ENCODE peak calls at places on chromosomes 13 and 19, in five cellular contexts. X, H, U, G and W are unnamed samples.
A peak's percentile ranks its signal among the peaks of the same experiment; 100 is the strongest.

GRCh38 chr13:95571941-95572340 is 19.4 kb downstream of the CLDN10 start:
- DNase-seq in U (no peak), G (peak; percentile 56), X (no peak), H (no peak), W (no peak)

GRCh38 chr13:77516342-77516789 is 19.1 kb upstream of the SCEL start:
- DNase-seq in U (no peak), G (no peak), X (no peak), H (no peak), W (no peak)

GRCh38 chr19:39474139-39474620 is 6.5 kb upstream of the TIMM50 start:
- DNase-seq in X (peak; percentile 52), G (peak; percentile 77), H (peak; percentile 57), U (peak; percentile 83), W (no peak)

GRCh38 chr13:95552539-95553270 is at the start of gene CLDN10:
- DNase-seq in H (no peak), G (peak; percentile 87), X (no peak), U (no peak), W (no peak)

GRCh38 chr13:44068737-44069136 is 189.0 kb downstream of the LACC1 start:
- DNase-seq in U (no peak), H (no peak), X (no peak), G (no peak), W (peak; percentile 79)

GRCh38 chr19:38665950-38666661 is 18.7 kb downstream of the ACTN4 start:
- DNase-seq in X (no peak), G (peak; percentile 85), U (no peak), H (no peak), W (peak; percentile 69)

GRCh38 chr13:82356667-82357066 is 1525.6 kb downstream of the SLITRK1 start:
- DNase-seq in H (no peak), X (no peak), G (peak; percentile 4), U (no peak), W (no peak)

GRCh38 chr19:48169585-48169973 is 565 bp downstream of the LIG1 start:
- DNase-seq in H (peak; percentile 83), G (peak; percentile 87), X (peak; percentile 91), U (peak; percentile 92), W (peak; percentile 86)

GRCh38 chr19:4811328-4812131 is 20.0 kb downstream of the TICAM1 start:
- DNase-seq in U (peak; percentile 92), H (peak; percentile 70), X (peak; percentile 92), G (peak; percentile 72), W (peak; percentile 75)

GRCh38 chr19:12638611-12639182 is 27.8 kb downstream of the MAN2B1 start:
- DNase-seq in H (no peak), U (no peak), G (no peak), X (no peak), W (no peak)

GRCh38 chr19:55245236-55245904 is 13.4 kb downstream of the PPP6R1 start:
- DNase-seq in G (no peak), H (no peak), U (no peak), X (no peak), W (no peak)

GRCh38 chr19:42254850-42255765 is at the start of gene ERF:
- DNase-seq in U (peak; percentile 96), G (peak; percentile 98), H (peak; percentile 92), X (peak; percentile 96), W (peak; percentile 93)

GRCh38 chr19:11814707-11815050 is 606 bp downstream of the ZNF440 start:
- DNase-seq in X (no peak), H (no peak), U (peak; percentile 54), G (peak; percentile 37), W (peak; percentile 6)

GRCh38 chr13:43494206-43494605 is 292.6 kb downstream of the ENOX1 start:
- DNase-seq in G (no peak), H (no peak), X (no peak), U (no peak), W (no peak)

GRCh38 chr13:45218689-45219088 is 17.8 kb upstream of the KCTD4 start:
- DNase-seq in U (no peak), G (no peak), H (no peak), X (no peak), W (no peak)

GRCh38 chr19:55311797-55312196 is 13.3 kb downstream of the TMEM150B start:
- DNase-seq in H (no peak), G (no peak), X (no peak), U (no peak), W (no peak)

GRCh38 chr13:107867701-107868661 is 347.4 kb downstream of the LIG4 start:
- DNase-seq in X (peak; percentile 35), U (no peak), G (peak; percentile 83), H (no peak), W (peak; percentile 29)

GRCh38 chr19:46303702-46304397 is 7.0 kb downstream of the HIF3A start:
- DNase-seq in X (peak; percentile 97), H (no peak), G (peak; percentile 96), U (no peak), W (peak; percentile 82)

GRCh38 chr19:49506575-49507105 is 5.8 kb upstream of the FCGRT start:
- DNase-seq in U (peak; percentile 95), G (peak; percentile 79), X (peak; percentile 76), H (peak; percentile 72), W (peak; percentile 70)

GRCh38 chr19:29524201-29524911 is 1.4 kb upstream of the VSTM2B start:
- DNase-seq in X (no peak), H (no peak), G (peak; percentile 74), U (no peak), W (no peak)

GRCh38 chr19:31338069-31338767 is 11.0 kb downstream of the TSHZ3 start:
- DNase-seq in H (no peak), U (peak; percentile 67), G (peak; percentile 88), X (no peak), W (no peak)

GRCh38 chr13:42373048-42373812 is 101.3 kb downstream of the AKAP11 start:
- DNase-seq in H (no peak), U (no peak), X (no peak), G (no peak), W (no peak)

GRCh38 chr19:27393591-27393990 is 1819.4 kb downstream of the UQCRFS1 start:
- DNase-seq in H (no peak), X (no peak), U (no peak), G (no peak), W (no peak)

GRCh38 chr19:8569066-8569761 is 8.0 kb downstream of the MYO1F start:
- DNase-seq in H (peak; percentile 88), G (no peak), U (no peak), X (peak; percentile 44), W (peak; percentile 63)

GRCh38 chr19:13849991-13850909 is 26.7 kb upstream of the NANOS3 start:
- DNase-seq in G (peak; percentile 87), H (peak; percentile 62), U (no peak), X (peak; percentile 88), W (peak; percentile 87)

GRCh38 chr13:102028846-102029245 is 373.0 kb downstream of the FGF14 start:
- DNase-seq in X (no peak), G (no peak), U (no peak), H (no peak), W (no peak)

GRCh38 chr13:79349011-79349410 is 57.0 kb downstream of the RBM26 start:
- DNase-seq in U (no peak), X (no peak), H (no peak), G (no peak), W (no peak)
- H3K36me3 ChIP-seq in U (peaks cover 67% of the 10 kb centered on the region), X (no peaks in the 10 kb centered on the region), H (peaks cover 23% of the 10 kb centered on the region), G (peaks cover 40% of the 10 kb centered on the region), W (peaks cover 31% of the 10 kb centered on the region)

DNA sequence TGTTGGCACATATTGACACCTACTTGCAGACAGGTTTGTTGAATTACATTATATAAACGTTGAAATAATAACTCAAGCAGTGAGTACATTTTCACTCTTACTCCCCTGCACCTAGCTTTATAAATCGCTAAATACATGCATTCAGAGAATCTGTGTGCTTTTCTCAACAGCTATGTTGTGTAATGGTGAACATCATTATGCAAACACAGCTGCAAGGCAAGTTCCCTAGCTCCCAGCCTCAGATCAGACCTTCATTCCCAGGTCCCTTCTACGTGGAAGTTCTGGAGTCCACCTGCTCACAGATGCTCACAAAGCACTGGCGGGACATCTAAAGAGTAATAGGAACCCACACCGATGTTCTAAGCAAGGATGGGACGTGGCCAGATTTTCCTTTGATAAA is 86.8 kb upstream of the PEG3 start:
- DNase-seq in U (no peak), H (no peak), G (no peak), X (no peak), W (no peak)
- H3K27ac ChIP-seq in U (no peak overlapping the region), H (no peak overlapping the region), G (no peak overlapping the region), X (no peak overlapping the region), W (no peak overlapping the region)

DNA sequence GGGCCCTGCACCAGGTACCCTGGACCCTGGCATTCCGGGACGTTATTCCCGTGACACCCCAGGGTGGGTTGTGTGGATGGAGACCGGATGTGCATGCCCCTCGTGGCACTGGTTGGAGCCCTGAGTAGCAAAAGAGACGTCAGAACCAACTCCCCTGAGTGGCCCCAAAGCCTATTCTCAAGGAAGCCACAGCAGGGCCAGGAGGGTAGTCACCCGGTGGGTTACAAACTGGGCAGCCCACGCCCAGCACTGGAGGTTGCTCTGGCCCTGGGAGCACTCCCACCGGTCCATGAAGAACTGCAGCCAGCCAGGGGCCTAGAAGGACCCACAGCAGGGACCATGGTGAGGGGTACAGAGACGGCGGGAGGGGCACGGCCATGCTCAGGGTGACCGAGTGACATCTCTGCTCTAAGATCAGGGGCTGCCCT is 7.5 kb downstream of the KLF16 start:
- DNase-seq in H (no peak), U (peak; percentile 59), X (no peak), G (no peak), W (no peak)
- H3K36me3 ChIP-seq in H (no peaks in the 10 kb centered on the region), U (no peaks in the 10 kb centered on the region), X (no peaks in the 10 kb centered on the region), G (no peaks in the 10 kb centered on the region), W (no peaks in the 10 kb centered on the region)

GRCh38 chr13:35499131-35500051 is 22.9 kb upstream of the MAB21L1 start:
- DNase-seq in X (no peak), H (no peak), G (peak; percentile 66), U (no peak), W (no peak)
- H3K27ac ChIP-seq in X (no peak overlapping the region), H (no peak overlapping the region), G (peak overlapping the region; percentile 2), U (no peak overlapping the region), W (no peak overlapping the region)

DNA sequence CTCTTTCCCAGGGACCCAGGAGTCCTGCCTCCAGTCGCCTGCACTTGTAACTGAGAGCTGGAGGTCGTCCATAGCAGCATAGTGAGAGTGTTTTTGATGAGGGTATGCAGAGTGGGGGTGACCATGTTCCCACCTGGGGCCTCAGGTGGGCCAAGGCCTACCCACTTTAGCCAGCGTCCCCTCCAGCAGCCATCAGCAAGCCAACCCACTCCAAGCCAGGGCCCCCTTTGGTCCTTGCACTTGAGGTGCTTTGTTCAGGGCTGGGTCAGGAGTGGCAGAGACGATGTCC is 11.9 kb upstream of the SMG9 start:
- DNase-seq in X (no peak), U (no peak), G (no peak), H (no peak), W (no peak)
- H3K36me3 ChIP-seq in X (no peaks in the 10 kb centered on the region), U (no peaks in the 10 kb centered on the region), G (no peaks in the 10 kb centered on the region), H (peaks cover 19% of the 10 kb centered on the region), W (peaks cover 10% of the 10 kb centered on the region)